ENCODE peak calls at places on chromosomes 6 and 20, in four cellular contexts. Q is IMR-90, P is endothelial cell of umbilical vein, C is K562. K is an unnamed sample.

GRCh38 chr20:59571591-59572314 is 32.6 kb upstream of the PHACTR3 start:
- DNase-seq in Q (peak; percentile 38), P (peak; percentile 40), C (peak; percentile 83), K (no peak)

GRCh38 chr20:59518881-59519706 is 85.2 kb upstream of the PHACTR3 start:
- DNase-seq in Q (peak; percentile 47), P (peak; percentile 46), C (peak; percentile 54), K (peak; percentile 11)

GRCh38 chr6:45504947-45505346 is 127.2 kb upstream of the SUPT3H start:
- DNase-seq in Q (peak; percentile 98), P (peak; percentile 50), C (no peak), K (no peak)

GRCh38 chr6:159874475-159874874 is 16.3 kb upstream of the MAS1 start:
- DNase-seq in Q (peak; percentile 13), P (no peak), C (no peak), K (no peak)

GRCh38 chr20:57509665-57510237 is 15.2 kb downstream of the CTCFL start:
- DNase-seq in Q (no peak), P (no peak), C (peak; percentile 55), K (no peak)

GRCh38 chr6:158068893-158069799 is 87.5 kb downstream of the SYNJ2 start:
- DNase-seq in Q (peak; percentile 58), P (peak; percentile 84), C (peak; percentile 34), K (peak; percentile 41)

GRCh38 chr20:16537918-16538317 is 35.3 kb downstream of the KIF16B start:
- DNase-seq in Q (no peak), P (no peak), C (no peak), K (no peak)

GRCh38 chr6:37299990-37300389 is 42.0 kb upstream of the TMEM217 start:
- DNase-seq in Q (no peak), P (no peak), C (no peak), K (no peak)

GRCh38 chr6:88823998-88824397 is 139.4 kb downstream of the RNGTT start:
- DNase-seq in Q (peak; percentile 77), P (no peak), C (no peak), K (no peak)

GRCh38 chr6:168506460-168506859 is 65.5 kb downstream of the SMOC2 start:
- DNase-seq in Q (no peak), P (no peak), C (no peak), K (no peak)

GRCh38 chr6:71446084-71446869 is 157.7 kb downstream of the OGFRL1 start:
- DNase-seq in Q (no peak), P (peak; percentile 46), C (no peak), K (no peak)

GRCh38 chr6:121678245-121678644 is 242.8 kb downstream of the GJA1 start:
- DNase-seq in Q (peak; percentile 11), P (no peak), C (no peak), K (no peak)

GRCh38 chr6:91081452-91082067 is 494.7 kb upstream of the MAP3K7 start:
- DNase-seq in Q (peak; percentile 52), P (peak; percentile 52), C (peak; percentile 30), K (peak; percentile 1)

GRCh38 chr20:37517371-37517748 is 3.7 kb upstream of the NNAT start:
- DNase-seq in Q (no peak), P (no peak), C (no peak), K (no peak)

GRCh38 chr20:44166477-44166876 is 20.5 kb downstream of the JPH2 start:
- DNase-seq in Q (peak; percentile 12), P (no peak), C (no peak), K (no peak)

GRCh38 chr6:109864050-109864449 is 114.1 kb upstream of the GPR6 start:
- DNase-seq in Q (no peak), P (no peak), C (no peak), K (no peak)
- H3K9me1 ChIP-seq in Q (no peaks in the 10 kb centered on the region), P (no peaks in the 10 kb centered on the region), C (no peaks in the 10 kb centered on the region), K (no peaks in the 10 kb centered on the region)

GRCh38 chr6:156378853-156379252 is 398.3 kb upstream of the ARID1B start:
- DNase-seq in Q (no peak), P (no peak), C (no peak), K (no peak)
- H3K9me1 ChIP-seq in Q (no peaks in the 10 kb centered on the region), P (peaks cover 3% of the 10 kb centered on the region), C (no peaks in the 10 kb centered on the region), K (no peaks in the 10 kb centered on the region)

DNA sequence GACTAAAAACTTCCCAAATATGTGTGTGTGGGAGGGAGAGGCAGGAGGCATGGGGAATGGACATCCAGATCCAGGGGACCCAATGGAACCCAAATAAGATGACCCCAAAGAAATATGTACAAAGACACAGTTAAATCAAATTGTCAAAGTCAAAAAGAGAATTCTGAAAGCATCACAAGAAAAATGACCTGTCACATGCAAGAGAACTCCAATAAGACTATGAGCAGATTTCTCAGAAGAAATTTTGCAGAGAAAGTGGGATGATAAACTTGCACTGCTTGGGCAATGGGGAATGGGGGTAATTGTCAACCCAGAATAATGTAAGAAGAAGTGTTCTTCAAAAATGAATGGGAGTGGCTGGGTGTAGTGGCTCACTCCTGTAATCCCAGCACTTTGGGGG is 59.5 kb upstream of the PLN start:
- DNase-seq in Q (no peak), P (no peak), C (no peak), K (no peak)
- H3K9me1 ChIP-seq in Q (no peaks in the 10 kb centered on the region), P (no peaks in the 10 kb centered on the region), C (no peaks in the 10 kb centered on the region), K (no peaks in the 10 kb centered on the region)

GRCh38 chr6:135624402-135625297 is 127.1 kb upstream of the AHI1 start:
- DNase-seq in Q (peak; percentile 46), P (no peak), C (no peak), K (no peak)
- H3K9me1 ChIP-seq in Q (no peaks in the 10 kb centered on the region), P (no peaks in the 10 kb centered on the region), C (no peaks in the 10 kb centered on the region), K (no peaks in the 10 kb centered on the region)

GRCh38 chr20:19285424-19285823 is 73.0 kb downstream of the SLC24A3 start:
- DNase-seq in Q (no peak), P (no peak), C (no peak), K (no peak)
- H3K9me1 ChIP-seq in Q (no peaks in the 10 kb centered on the region), P (no peaks in the 10 kb centered on the region), C (no peaks in the 10 kb centered on the region), K (no peaks in the 10 kb centered on the region)

DNA sequence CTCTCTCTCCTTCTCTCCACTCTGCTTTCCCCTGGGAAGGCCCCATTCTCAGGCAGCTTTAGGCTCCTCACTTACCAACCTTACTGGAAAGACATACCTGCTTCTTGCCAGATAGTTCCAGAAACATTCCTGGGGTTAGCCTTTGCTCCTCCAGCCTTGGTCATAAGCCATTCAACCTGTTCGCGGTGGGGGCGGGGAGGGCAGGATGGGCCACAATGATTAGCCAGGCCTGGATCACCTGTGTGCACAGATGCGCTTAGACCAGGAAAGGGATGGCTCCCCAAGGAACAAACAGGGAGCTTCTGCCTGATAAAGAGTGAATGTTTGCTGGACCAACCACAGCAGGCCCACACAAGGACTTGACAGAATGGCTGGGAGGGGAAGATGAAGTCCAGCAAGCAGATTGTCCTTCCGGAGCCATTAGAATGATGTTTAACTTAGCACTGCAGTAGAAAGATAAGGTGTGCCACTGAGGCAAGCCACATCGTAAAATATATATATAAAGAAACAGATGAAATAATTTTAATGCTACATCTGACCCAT is 57.7 kb upstream of the CDKAL1 start:
- DNase-seq in Q (no peak), P (no peak), C (no peak), K (no peak)
- H3K9me1 ChIP-seq in Q (peaks cover 11% of the 10 kb centered on the region), P (no peaks in the 10 kb centered on the region), C (no peaks in the 10 kb centered on the region), K (peaks cover 2% of the 10 kb centered on the region)

GRCh38 chr6:43921548-43922422 is 151.8 kb downstream of the VEGFA start:
- DNase-seq in Q (no peak), P (no peak), C (no peak), K (no peak)
- H3K9me1 ChIP-seq in Q (peaks cover 15% of the 10 kb centered on the region), P (no peaks in the 10 kb centered on the region), C (no peaks in the 10 kb centered on the region), K (no peaks in the 10 kb centered on the region)

DNA sequence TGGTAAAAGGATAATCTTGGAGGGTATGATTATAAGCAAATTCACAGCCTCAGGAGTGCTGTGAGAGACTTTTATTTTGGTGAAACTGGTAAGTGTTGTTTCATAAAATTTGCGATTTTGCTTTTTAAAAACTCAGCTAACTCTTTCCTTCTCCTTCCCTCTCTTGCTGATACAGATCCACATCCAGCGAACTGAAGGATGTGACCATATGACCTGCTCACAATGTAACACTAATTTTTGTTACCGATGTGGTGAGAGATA is 77.2 kb upstream of the TPD52L1 start:
- DNase-seq in Q (no peak), P (no peak), C (no peak), K (no peak)
- H3K9me1 ChIP-seq in Q (peaks cover 7% of the 10 kb centered on the region), P (no peaks in the 10 kb centered on the region), C (no peaks in the 10 kb centered on the region), K (no peaks in the 10 kb centered on the region)

DNA sequence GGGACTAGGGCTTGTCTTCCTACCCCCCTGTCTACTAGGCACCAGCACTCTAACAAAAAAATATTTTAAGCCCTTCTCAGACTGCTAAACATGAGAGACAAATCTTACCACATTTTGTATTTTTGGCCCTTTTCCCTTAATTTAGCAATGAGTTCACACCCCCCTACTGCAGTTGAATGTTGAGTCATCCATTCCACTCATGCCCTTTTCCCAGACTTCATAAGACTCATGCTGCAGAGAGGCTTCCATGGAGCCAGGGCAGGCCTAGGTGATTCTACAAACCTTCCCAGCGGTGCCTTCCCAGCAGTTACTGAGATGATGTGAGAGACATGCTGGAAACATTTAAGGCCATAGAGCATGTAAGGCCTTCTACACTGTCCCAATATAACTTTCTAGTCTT is 53.9 kb downstream of the PXDC1 start:
- DNase-seq in Q (peak; percentile 92), P (no peak), C (no peak), K (peak; percentile 1)
- H3K9me1 ChIP-seq in Q (peaks cover 3% of the 10 kb centered on the region), P (no peaks in the 10 kb centered on the region), C (no peaks in the 10 kb centered on the region), K (no peaks in the 10 kb centered on the region)

K was measured in keratinocyte.